ENCODE peak calls at places on chromosome 17, in six cellular contexts. H is A549, A is fibroblast of lung, O is mammary epithelial cell, X is IMR-90, Z is PC-9. Y is an unnamed sample.

GRCh38 chr17:46866747-46867146 is 15.4 kb downstream of the WNT9B start:
- DNase-seq in X (no peak), A (no peak), Z (no peak), O (no peak), H (no peak), Y (no peak)

GRCh38 chr17:70110443-70110880 is 35.4 kb downstream of the KCNJ16 start:
- DNase-seq in X (peak), H (no peak), A (peak), O (no peak), Z (no peak), Y (no peak)

GRCh38 chr17:40511667-40512221 is 10.3 kb upstream of the TNS4 start:
- DNase-seq in Z (no peak), X (no peak), H (no peak), A (no peak), O (no peak), Y (no peak)

GRCh38 chr17:58249270-58250133 is 11.1 kb downstream of the LPO start:
- DNase-seq in A (peak), Z (peak), O (peak), H (peak), X (peak), Y (peak)

GRCh38 chr17:7613769-7614421 is 802 bp downstream of the FXR2 start:
- DNase-seq in H (no peak), O (peak), A (peak), Z (peak), X (peak), Y (peak)

GRCh38 chr17:18187816-18188761 is 4.5 kb downstream of the ALKBH5 start:
- DNase-seq in H (no peak), A (peak), Z (no peak), X (peak), O (peak), Y (peak)

GRCh38 chr17:20073056-20073979 is 64.2 kb downstream of the SPECC1 start:
- DNase-seq in O (no peak), Z (no peak), A (peak), H (no peak), X (peak), Y (no peak)

GRCh38 chr17:27493088-27493487 is 36.8 kb downstream of the KSR1 start:
- DNase-seq in O (no peak), H (no peak), Z (no peak), A (no peak), X (no peak), Y (no peak)

GRCh38 chr17:78862073-78863023 is 21.7 kb upstream of the USP36 start:
- DNase-seq in Z (peak), X (peak), A (peak), O (peak), H (peak), Y (peak)

GRCh38 chr17:50986989-50987660 is 121.0 kb upstream of the TOB1 start:
- DNase-seq in O (peak), Z (no peak), X (peak), H (no peak), A (peak), Y (peak)

GRCh38 chr17:82892869-82893565 is 53.2 kb upstream of the ZNF750 start:
- DNase-seq in H (no peak), X (peak), Z (no peak), A (no peak), O (no peak), Y (no peak)

GRCh38 chr17:49976163-49976827 is 7.3 kb downstream of the DLX4 start:
- DNase-seq in H (no peak), X (no peak), O (no peak), Z (no peak), A (peak), Y (no peak)

GRCh38 chr17:17151962-17152361 is 54.2 kb downstream of the PLD6 start:
- DNase-seq in A (peak), X (peak), O (peak), H (peak), Z (peak), Y (peak)

GRCh38 chr17:39981207-39982068 is 831 bp downstream of the PSMD3 start:
- DNase-seq in H (peak), O (no peak), A (peak), Z (peak), X (no peak), Y (no peak)

GRCh38 chr17:58525239-58525638 is 10.8 kb upstream of the MTMR4 start:
- DNase-seq in A (peak), X (peak), O (peak), Z (no peak), H (no peak), Y (no peak)

GRCh38 chr17:1627219-1627986 is 1.2 kb downstream of the SLC43A2 start:
- DNase-seq in X (no peak), H (no peak), A (no peak), Z (no peak), O (no peak), Y (no peak)

GRCh38 chr17:43928606-43929005 is 13.7 kb downstream of the PPY start:
- DNase-seq in H (no peak), X (no peak), A (no peak), Z (no peak), O (no peak), Y (no peak)

GRCh38 chr17:16371742-16372141 is 9.1 kb upstream of the UBB start:
- DNase-seq in Z (no peak), O (peak), X (peak), H (no peak), A (peak), Y (peak)

GRCh38 chr17:56441331-56441730 is 152.2 kb upstream of the NOG start:
- DNase-seq in Z (no peak), O (peak), X (peak), H (no peak), A (peak), Y (peak)

GRCh38 chr17:19507673-19508326 is 25.9 kb upstream of the SLC47A1 start:
- DNase-seq in A (peak), H (peak), Z (peak), X (peak), O (peak), Y (peak)

GRCh38 chr17:39704821-39705551 is 5.1 kb downstream of the ERBB2 start:
- DNase-seq in Z (no peak), O (no peak), A (peak), X (peak), H (peak), Y (no peak)

GRCh38 chr17:48259710-48260291 is 152.2 kb downstream of the SNX11 start:
- DNase-seq in Z (no peak), O (peak), X (peak), A (peak), H (peak), Y (peak)

GRCh38 chr17:19398301-19399181 is 11.6 kb upstream of the MFAP4 start:
- DNase-seq in A (peak), X (no peak), H (no peak), O (peak), Z (peak), Y (peak)

GRCh38 chr17:57009737-57010445 is 32.0 kb downstream of the SCPEP1 start:
- DNase-seq in X (peak), O (peak), H (peak), Z (peak), A (peak), Y (peak)

GRCh38 chr17:37089998-37090397 is 141.2 kb downstream of the AATF start:
- DNase-seq in O (no peak), A (no peak), Z (no peak), X (no peak), H (no peak), Y (no peak)

GRCh38 chr17:73833779-73834613 is 189.8 kb upstream of the SDK2 start:
- DNase-seq in X (no peak), O (no peak), Z (no peak), A (peak), H (no peak), Y (no peak)

GRCh38 chr17:8173056-8173870 is 2.9 kb downstream of the TMEM107 start:
- DNase-seq in A (peak), X (peak), Z (peak), H (peak), O (peak), Y (peak)

GRCh38 chr17:31307640-31308039 is 6.2 kb downstream of the EVI2B start:
- DNase-seq in A (no peak), X (no peak), Z (no peak), O (no peak), H (no peak), Y (no peak)

GRCh38 chr17:31310260-31310659 is 3.6 kb downstream of the EVI2B start:
- DNase-seq in O (no peak), A (no peak), H (no peak), Z (no peak), X (no peak), Y (no peak)

GRCh38 chr17:31308935-31309334 is 4.9 kb downstream of the EVI2B start:
- DNase-seq in H (no peak), X (no peak), A (no peak), O (no peak), Z (no peak), Y (no peak)

GRCh38 chr17:31309525-31309924 is 4.3 kb downstream of the EVI2B start:
- DNase-seq in H (no peak), A (no peak), Z (no peak), O (no peak), X (no peak), Y (no peak)

DNA sequence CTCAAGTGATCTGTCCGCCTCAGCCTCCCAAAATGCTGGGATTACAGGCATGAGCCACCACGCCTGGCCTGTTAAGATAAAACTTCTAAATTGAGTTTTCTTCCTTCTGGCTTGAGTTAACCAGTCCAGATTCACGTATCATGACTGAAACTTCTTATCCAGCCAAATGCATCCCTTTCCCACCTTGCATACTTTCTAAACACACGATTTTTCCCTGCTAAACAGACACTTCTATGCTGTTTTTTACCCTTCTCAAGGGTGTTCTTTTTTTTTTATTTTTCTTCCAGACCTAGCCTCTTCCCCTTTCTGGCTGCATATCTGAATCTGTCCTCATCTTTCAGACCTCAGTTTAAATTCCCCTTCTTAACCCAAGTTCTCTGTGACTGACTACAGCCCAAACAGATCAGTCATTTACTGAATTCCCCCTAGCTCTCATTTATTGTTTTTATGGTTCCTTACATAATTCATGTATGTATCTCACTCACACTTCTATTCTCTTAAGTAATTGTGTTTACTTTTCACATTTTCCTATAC is 5.4 kb downstream of the EVI2B start:
- DNase-seq in X (no peak), A (no peak), H (no peak), O (no peak), Z (no peak), Y (no peak)
- H3K4me2 ChIP-seq in X (no peak), A (no peak), H (no peak), O (no peak), Z (no peak), Y (no peak)

GRCh38 chr17:77331161-77331864 is 190.5 kb downstream of the SEC14L1 start:
- DNase-seq in Z (peak), H (peak), X (peak), A (peak), O (peak), Y (peak)

GRCh38 chr17:77329741-77330531 is 189.2 kb downstream of the SEC14L1 start:
- DNase-seq in Z (no peak), O (no peak), H (no peak), X (no peak), A (no peak), Y (no peak)

GRCh38 chr17:77332034-77332971 is 191.5 kb downstream of the SEC14L1 start:
- DNase-seq in O (no peak), A (peak), H (no peak), X (no peak), Z (peak), Y (peak)

GRCh38 chr17:77330602-77331081 is 189.9 kb downstream of the SEC14L1 start:
- DNase-seq in H (no peak), X (no peak), A (no peak), Z (no peak), O (no peak), Y (no peak)

DNA sequence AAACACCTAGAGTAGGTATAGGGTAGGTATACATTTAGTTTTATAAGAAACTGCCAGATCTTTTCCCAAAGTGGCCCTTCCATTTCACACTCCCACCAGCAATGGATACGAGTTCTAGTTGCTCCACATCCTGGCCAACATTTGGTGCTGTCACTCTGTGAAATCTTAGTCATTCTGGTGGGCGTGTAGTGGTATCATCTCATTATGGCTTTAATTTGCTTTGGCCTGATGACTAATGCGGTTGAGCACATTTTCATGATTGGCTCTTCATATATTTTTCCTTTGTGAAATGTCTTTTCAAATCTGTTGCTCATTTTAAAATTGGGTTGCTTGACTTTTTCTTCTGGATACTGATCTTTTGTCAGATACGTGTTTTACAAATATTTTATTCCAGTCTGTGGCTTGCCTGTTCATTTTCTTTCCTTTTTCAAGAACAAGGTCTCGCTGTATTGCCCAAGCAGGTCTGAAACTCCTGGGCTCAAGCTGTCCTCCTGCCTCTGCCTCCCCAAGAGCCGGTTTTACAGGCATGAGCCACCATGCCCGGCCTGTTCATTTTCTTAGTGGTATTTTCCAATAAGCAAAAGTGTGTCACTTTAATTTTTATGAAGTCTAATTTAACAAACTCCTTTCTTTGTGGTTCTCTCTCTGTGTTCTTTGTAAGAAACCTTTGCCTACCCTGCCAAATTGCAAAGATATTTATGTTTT is 192.4 kb downstream of the SEC14L1 start:
- DNase-seq in A (peak), Z (no peak), X (peak), H (no peak), O (peak), Y (peak)
- H3K4me2 ChIP-seq in A (peak), Z (peak), X (no peak), H (no peak), O (peak), Y (peak)

GRCh38 chr17:60387666-60388065 is 4.3 kb downstream of the USP32 start:
- DNase-seq in H (no peak), X (no peak), A (no peak), Z (no peak), O (no peak), Y (no peak)
- H3K4me2 ChIP-seq in H (no peak), X (peak), A (peak), Z (no peak), O (no peak), Y (no peak)

GRCh38 chr17:55284944-55285339 is 20.2 kb downstream of the HLF start:
- DNase-seq in A (no peak), O (no peak), Z (no peak), H (no peak), X (no peak), Y (no peak)
- H3K4me2 ChIP-seq in A (no peak), O (no peak), Z (no peak), H (peak), X (no peak), Y (no peak)

Y was measured in PC-3.